ENCODE peak calls at places on chromosomes 7 and 10, in nine cellular contexts. One of them, this sample, is unnamed.

GRCh38 chr7:2209146-2209960 is 23.4 kb downstream of the MAD1L1 start:
- DNase-seq in transverse colon: peak
- DNase-seq in neural progenitor cell: peak
- DNase-seq in NCI-H187 treated with DMSO at 0.1 percent for 48 hours: no peak
- DNase-seq in iris pigment epithelial cell: peak
- DNase-seq in mesendoderm: peak
- DNase-seq in NCI-H2081: peak
- DNase-seq in HCEC 1CT: peak
- DNase-seq in ACHN: peak
- DNase-seq in this sample: peak

GRCh38 chr10:76393875-76394706 is 962.7 kb downstream of the LRMDA start:
- DNase-seq in transverse colon: no peak
- DNase-seq in neural progenitor cell: no peak
- DNase-seq in NCI-H187 treated with DMSO at 0.1 percent for 48 hours: no peak
- DNase-seq in iris pigment epithelial cell: peak
- DNase-seq in mesendoderm: no peak
- DNase-seq in NCI-H2081: no peak
- DNase-seq in HCEC 1CT: no peak
- DNase-seq in ACHN: no peak
- DNase-seq in this sample: peak

GRCh38 chr7:81462672-81463071 is 307.2 kb downstream of the HGF start:
- DNase-seq in transverse colon: no peak
- DNase-seq in neural progenitor cell: no peak
- DNase-seq in NCI-H187 treated with DMSO at 0.1 percent for 48 hours: no peak
- DNase-seq in iris pigment epithelial cell: peak
- DNase-seq in mesendoderm: no peak
- DNase-seq in NCI-H2081: no peak
- DNase-seq in HCEC 1CT: peak
- DNase-seq in ACHN: no peak
- DNase-seq in this sample: peak

GRCh38 chr10:118672766-118673715 is 77.6 kb upstream of the PRLHR start:
- DNase-seq in transverse colon: no peak
- DNase-seq in neural progenitor cell: no peak
- DNase-seq in NCI-H187 treated with DMSO at 0.1 percent for 48 hours: no peak
- DNase-seq in iris pigment epithelial cell: no peak
- DNase-seq in mesendoderm: no peak
- DNase-seq in NCI-H2081: no peak
- DNase-seq in HCEC 1CT: no peak
- DNase-seq in ACHN: no peak
- DNase-seq in this sample: no peak

GRCh38 chr10:69632516-69633199 is 2.6 kb downstream of the FAM241B start:
- DNase-seq in transverse colon: no peak
- DNase-seq in neural progenitor cell: no peak
- DNase-seq in NCI-H187 treated with DMSO at 0.1 percent for 48 hours: no peak
- DNase-seq in iris pigment epithelial cell: no peak
- DNase-seq in mesendoderm: no peak
- DNase-seq in NCI-H2081: no peak
- DNase-seq in HCEC 1CT: no peak
- DNase-seq in ACHN: no peak
- DNase-seq in this sample: no peak

GRCh38 chr10:3429651-3430050 is 257.1 kb upstream of the PITRM1 start:
- DNase-seq in transverse colon: no peak
- DNase-seq in neural progenitor cell: no peak
- DNase-seq in NCI-H187 treated with DMSO at 0.1 percent for 48 hours: no peak
- DNase-seq in iris pigment epithelial cell: no peak
- DNase-seq in mesendoderm: no peak
- DNase-seq in NCI-H2081: no peak
- DNase-seq in HCEC 1CT: no peak
- DNase-seq in ACHN: no peak
- DNase-seq in this sample: no peak

GRCh38 chr10:72784551-72785421 is 92.8 kb downstream of the MCU start:
- DNase-seq in transverse colon: peak
- DNase-seq in neural progenitor cell: peak
- DNase-seq in NCI-H187 treated with DMSO at 0.1 percent for 48 hours: no peak
- DNase-seq in iris pigment epithelial cell: peak
- DNase-seq in mesendoderm: peak
- DNase-seq in NCI-H2081: no peak
- DNase-seq in HCEC 1CT: peak
- DNase-seq in ACHN: peak
- DNase-seq in this sample: peak

GRCh38 chr7:8261711-8262695 is at the start of gene ICA1:
- DNase-seq in transverse colon: peak
- DNase-seq in neural progenitor cell: peak
- DNase-seq in NCI-H187 treated with DMSO at 0.1 percent for 48 hours: no peak
- DNase-seq in iris pigment epithelial cell: peak
- DNase-seq in mesendoderm: peak
- DNase-seq in NCI-H2081: peak
- DNase-seq in HCEC 1CT: no peak
- DNase-seq in ACHN: peak
- DNase-seq in this sample: peak

GRCh38 chr7:2163565-2163964 is 69.2 kb downstream of the MAD1L1 start:
- DNase-seq in transverse colon: no peak
- DNase-seq in neural progenitor cell: no peak
- DNase-seq in NCI-H187 treated with DMSO at 0.1 percent for 48 hours: no peak
- DNase-seq in iris pigment epithelial cell: no peak
- DNase-seq in mesendoderm: no peak
- DNase-seq in NCI-H2081: no peak
- DNase-seq in HCEC 1CT: no peak
- DNase-seq in ACHN: no peak
- DNase-seq in this sample: no peak

GRCh38 chr7:100472121-100472851 is 6.7 kb downstream of the TSC22D4 start:
- DNase-seq in transverse colon: peak
- DNase-seq in neural progenitor cell: no peak
- DNase-seq in NCI-H187 treated with DMSO at 0.1 percent for 48 hours: no peak
- DNase-seq in iris pigment epithelial cell: no peak
- DNase-seq in mesendoderm: no peak
- DNase-seq in NCI-H2081: no peak
- DNase-seq in HCEC 1CT: no peak
- DNase-seq in ACHN: no peak
- DNase-seq in this sample: no peak

This sample was measured in brain microvascular endothelial cell.